ENCODE peak calls at places on chromosomes 3 and 15, in nine cellular contexts. M, J, O, Z, H, R, A, V and S are unnamed samples.

GRCh38 chr3:131091768-131092167 is 65.1 kb downstream of the NEK11 start:
- DNase-seq in M (no peak), J (no peak), Z (no peak), V (peak; percentile 8), A (no peak), O (no peak), H (no peak), R (no peak), S (no peak)

GRCh38 chr3:127157181-127157828 is 35.6 kb upstream of the PRR23E start:
- DNase-seq in Z (no peak), O (no peak), R (no peak), M (peak; percentile 21), V (no peak), H (peak; percentile 41), A (no peak), J (no peak), S (no peak)

GRCh38 chr15:68368731-68369435 is 63.1 kb downstream of the ITGA11 start:
- DNase-seq in J (no peak), H (no peak), M (no peak), A (no peak), Z (no peak), O (no peak), R (peak; percentile 57), V (no peak), S (no peak)

GRCh38 chr3:156764761-156765160 is 61.4 kb upstream of the LEKR1 start:
- DNase-seq in Z (no peak), H (no peak), V (no peak), M (no peak), O (no peak), J (no peak), R (no peak), A (no peak), S (no peak)

GRCh38 chr3:112293368-112294321 is at the start of gene SLC9C1:
- DNase-seq in J (no peak), Z (no peak), R (peak; percentile 91), O (peak; percentile 53), M (no peak), V (peak; percentile 23), A (peak; percentile 48), H (no peak), S (peak; percentile 21)

GRCh38 chr3:141482250-141482937 is 4.4 kb upstream of the RASA2 start:
- DNase-seq in Z (no peak), H (no peak), V (peak; percentile 78), O (no peak), J (no peak), R (peak; percentile 83), A (no peak), M (no peak), S (no peak)

GRCh38 chr15:64461577-64462162 is 1.3 kb downstream of the ZNF609 start:
- DNase-seq in A (peak; percentile 4), Z (no peak), O (peak; percentile 47), V (no peak), M (no peak), H (no peak), R (peak; percentile 48), J (no peak), S (no peak)

GRCh38 chr3:83601704-83602103 is 1357.1 kb upstream of the CADM2 start:
- DNase-seq in A (no peak), V (no peak), R (no peak), H (no peak), Z (no peak), J (no peak), M (no peak), O (no peak), S (no peak)

GRCh38 chr3:160919942-160920341 is 163.9 kb downstream of the PPM1L start:
- DNase-seq in Z (no peak), J (no peak), A (no peak), V (no peak), H (no peak), O (no peak), R (no peak), M (no peak), S (no peak)

GRCh38 chr15:52076889-52077781 is 35.4 kb downstream of the BCL2L10 start:
- DNase-seq in V (peak; percentile 93), O (peak; percentile 34), A (no peak), Z (no peak), M (no peak), H (no peak), J (no peak), R (peak; percentile 44), S (no peak)
- TF ChIP-seq CTCF in V (no peak), O (peak; percentile 4), A (no peak), Z (no peak), M (no peak), H (no peak), J (no peak), R (peak; percentile 15), S (no peak)

DNA sequence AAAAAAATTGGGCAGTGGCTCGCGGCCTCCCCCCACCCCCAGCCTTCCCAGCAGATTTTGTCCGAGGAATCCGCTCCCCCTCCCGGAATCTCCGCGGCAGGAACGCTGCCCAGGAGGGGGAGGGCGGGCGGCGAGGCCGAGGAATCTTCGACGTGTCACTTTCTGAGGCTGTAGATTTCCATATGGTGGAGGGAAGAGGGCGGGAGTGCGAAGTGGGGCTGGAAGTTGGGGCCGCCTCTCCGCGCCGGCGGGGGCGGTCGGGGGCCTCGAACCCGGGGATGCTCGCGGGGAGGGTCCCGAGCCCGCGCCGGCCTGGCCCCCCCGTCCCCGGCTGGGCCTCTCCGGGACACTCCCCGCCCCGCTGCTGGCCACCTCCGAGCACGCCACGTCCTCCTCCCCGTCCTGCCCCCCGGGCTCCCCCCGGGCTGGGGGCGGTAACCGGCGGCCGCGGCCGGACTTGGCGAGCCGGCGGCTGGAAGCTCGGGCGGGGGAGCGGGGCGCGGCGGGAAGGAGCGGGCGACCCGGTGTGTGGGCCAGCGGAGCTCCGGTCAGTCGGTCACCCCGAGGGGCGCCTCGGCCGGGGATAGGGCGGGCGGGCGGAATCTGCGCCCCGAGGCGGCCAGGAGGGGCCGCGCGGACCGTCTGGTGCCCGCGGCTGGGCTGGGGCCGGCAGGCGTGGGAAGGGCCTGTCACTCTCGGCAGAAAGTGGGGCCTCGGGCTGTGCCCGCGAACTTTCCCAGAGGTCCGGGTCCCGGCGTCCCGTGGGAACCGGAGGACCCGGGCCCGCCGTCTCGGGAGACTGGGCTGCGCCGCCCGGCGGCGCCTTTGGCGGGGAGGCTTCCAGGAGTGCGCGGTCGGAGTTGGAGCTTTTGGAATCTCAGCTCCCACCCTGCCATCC is 949 bp downstream of the FNDC3B start:
- DNase-seq in O (peak; percentile 72), M (peak; percentile 66), V (peak; percentile 76), R (peak; percentile 94), Z (peak; percentile 46), A (peak; percentile 75), H (peak; percentile 93), J (peak; percentile 6), S (peak; percentile 25)
- TF ChIP-seq CTCF in O (peak; percentile 19), M (peak; percentile 13), V (peak; percentile 8), R (peak; percentile 18), Z (peak; percentile 21), A (no peak), H (no peak), J (no peak), S (no peak)

DNA sequence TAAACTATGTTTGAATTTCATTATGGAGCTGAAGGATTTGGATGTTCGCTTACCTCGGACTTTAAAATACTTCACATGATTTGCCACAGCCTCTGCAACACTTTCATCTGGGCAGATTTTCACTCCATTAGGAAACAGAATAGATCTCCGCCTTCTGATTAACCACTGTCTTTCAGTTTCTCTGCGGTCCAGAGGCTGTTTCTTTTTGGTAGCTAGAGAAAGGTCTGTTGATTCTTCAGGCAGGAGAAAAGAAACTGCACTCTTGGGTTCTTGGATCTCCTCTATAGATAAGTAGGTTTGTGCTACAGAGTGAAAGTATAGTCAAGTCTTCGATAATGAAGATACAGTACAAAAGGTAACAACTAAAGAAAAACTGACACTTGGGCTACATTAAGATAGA is 844 bp downstream of the IMPG2 start:
- DNase-seq in Z (no peak), H (no peak), A (no peak), M (no peak), R (no peak), V (no peak), O (no peak), J (no peak), S (no peak)
- TF ChIP-seq CTCF in Z (no peak), H (no peak), A (no peak), M (no peak), R (no peak), V (no peak), O (no peak), J (no peak), S (no peak)

DNA sequence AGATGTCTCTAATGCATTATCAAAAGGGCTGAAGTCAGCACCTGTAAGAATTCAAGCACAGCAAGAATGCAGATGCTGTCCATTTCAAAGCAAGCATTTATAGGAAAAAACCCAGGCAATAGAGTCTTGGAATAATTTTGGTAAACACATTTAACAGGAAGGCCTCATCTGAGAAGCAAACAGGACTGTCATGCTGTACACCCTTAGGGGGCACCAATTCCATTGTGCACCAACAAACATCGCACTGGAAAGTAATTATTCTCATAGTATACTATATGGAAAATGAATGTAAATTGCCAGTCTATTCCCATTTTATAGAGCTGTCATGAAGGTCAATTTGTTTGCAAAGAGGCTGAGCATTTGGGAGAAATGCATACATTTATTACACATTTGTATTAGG is 247.3 kb upstream of the SUCLG2 start:
- DNase-seq in R (no peak), V (no peak), M (no peak), O (no peak), A (no peak), Z (no peak), H (no peak), J (no peak), S (no peak)
- TF ChIP-seq CTCF in R (no peak), V (no peak), M (peak; percentile 14), O (no peak), A (peak; percentile 15), Z (peak; percentile 37), H (no peak), J (peak; percentile 64), S (peak; percentile 57)